ENCODE peak calls at places on chromosome 3, in four cellular contexts. G is activated CD8-positive, alpha-beta T cell treated with anti-CD3 and anti-CD28 coated beads for 36 hours; R is LoVo; O is CD8-positive, alpha-beta memory T cell. T is an unnamed sample.
A peak's percentile ranks its signal among the peaks of the same experiment; 100 is the strongest.

GRCh38 chr3:15303728-15304127 is 28.7 kb downstream of the SH3BP5 start:
- DNase-seq in G (no peak), R (no peak), O (no peak), T (no peak)

GRCh38 chr3:23806322-23807160 is 786 bp downstream of the UBE2E1 start:
- DNase-seq in G (peak; percentile 36), R (no peak), O (peak; percentile 61), T (no peak)

GRCh38 chr3:45997942-45998341 is 2.3 kb upstream of the FYCO1 start:
- DNase-seq in G (no peak), R (no peak), O (no peak), T (no peak)

GRCh38 chr3:143433787-143434378 is 314.3 kb downstream of the CHST2 start:
- DNase-seq in G (peak; percentile 62), R (no peak), O (no peak), T (no peak)

GRCh38 chr3:12467746-12468145 is 16.5 kb upstream of the TSEN2 start:
- DNase-seq in G (no peak), R (no peak), O (no peak), T (no peak)

GRCh38 chr3:4972652-4973643 is 6.3 kb upstream of the BHLHE40 start:
- DNase-seq in G (no peak), R (no peak), O (no peak), T (no peak)

GRCh38 chr3:113234688-113235260 is 23.4 kb downstream of the BOC start:
- DNase-seq in G (no peak), R (no peak), O (no peak), T (no peak)

GRCh38 chr3:126259411-126260391 is 79.3 kb upstream of the ALDH1L1 start:
- DNase-seq in G (peak; percentile 31), R (no peak), O (no peak), T (no peak)

GRCh38 chr3:197956626-197956988 is 3.4 kb upstream of the LMLN start:
- DNase-seq in G (peak; percentile 26), R (no peak), O (no peak), T (no peak)

GRCh38 chr3:142086581-142087090 is 62.7 kb downstream of the TFDP2 start:
- DNase-seq in G (no peak), R (peak; percentile 85), O (no peak), T (no peak)

GRCh38 chr3:193605876-193606275 is 12.9 kb downstream of the OPA1 start:
- DNase-seq in G (peak; percentile 60), R (peak; percentile 57), O (peak; percentile 64), T (peak; percentile 37)

GRCh38 chr3:193796089-193796488 is 203.1 kb downstream of the OPA1 start:
- DNase-seq in G (no peak), R (no peak), O (no peak), T (no peak)

GRCh38 chr3:52236424-52236886 is 2.5 kb downstream of the TWF2 start:
- DNase-seq in G (peak; percentile 1), R (no peak), O (peak; percentile 44), T (no peak)

GRCh38 chr3:132034486-132035464 is at the start of gene CPNE4:
- DNase-seq in G (peak; percentile 78), R (peak; percentile 48), O (no peak), T (peak; percentile 79)

GRCh38 chr3:184230603-184231528 is 1.5 kb downstream of the VWA5B2 start:
- DNase-seq in G (no peak), R (no peak), O (no peak), T (no peak)

GRCh38 chr3:138846350-138846756 is 11.6 kb upstream of the PIK3CB start:
- DNase-seq in G (no peak), R (no peak), O (no peak), T (no peak)

GRCh38 chr3:13379191-13379830 is 40.8 kb downstream of the NUP210 start:
- DNase-seq in G (no peak), R (no peak), O (no peak), T (no peak)

GRCh38 chr3:183811638-183812037 is 13.7 kb downstream of the MAP6D1 start:
- DNase-seq in G (no peak), R (no peak), O (no peak), T (no peak)

GRCh38 chr3:169764164-169764452 is 752 bp downstream of the TERC start:
- DNase-seq in G (no peak), R (peak; percentile 54), O (no peak), T (no peak)

GRCh38 chr3:125067225-125067624 is 11.4 kb upstream of the HEG1 start:
- DNase-seq in G (no peak), R (no peak), O (no peak), T (no peak)

GRCh38 chr3:4416961-4417360 is 50.1 kb downstream of the SUMF1 start:
- DNase-seq in G (no peak), R (no peak), O (no peak), T (no peak)

GRCh38 chr3:22474706-22475470 is 723.9 kb upstream of the ZNF385D start:
- DNase-seq in G (peak; percentile 1), R (no peak), O (no peak), T (no peak)

GRCh38 chr3:134364061-134364935 is 9.9 kb downstream of the AMOTL2 start:
- DNase-seq in G (peak; percentile 51), R (peak; percentile 92), O (no peak), T (peak; percentile 77)

GRCh38 chr3:126129408-126129891 is 45.5 kb upstream of the SLC41A3 start:
- DNase-seq in G (no peak), R (no peak), O (peak; percentile 23), T (no peak)

GRCh38 chr3:29759443-29760033 is 478.7 kb downstream of the RBMS3 start:
- DNase-seq in G (no peak), R (no peak), O (no peak), T (peak; percentile 69)

GRCh38 chr3:140768921-140769320 is 91.1 kb downstream of the TRIM42 start:
- DNase-seq in G (no peak), R (no peak), O (no peak), T (no peak)

GRCh38 chr3:100269410-100270217 is 8.8 kb downstream of the TBC1D23 start:
- DNase-seq in G (peak; percentile 63), R (peak; percentile 20), O (no peak), T (no peak)

GRCh38 chr3:189500798-189501495 is 130.2 kb upstream of the TP63 start:
- DNase-seq in G (no peak), R (no peak), O (no peak), T (no peak)

GRCh38 chr3:142210144-142210543 is 15.2 kb downstream of the GK5 start:
- DNase-seq in G (no peak), R (no peak), O (no peak), T (no peak)

GRCh38 chr3:97070302-97070701 is 255.9 kb downstream of the EPHA6 start:
- DNase-seq in G (no peak), R (no peak), O (no peak), T (no peak)

T was measured in NCI-H1048.